ENCODE peak calls at places on chromosomes 11 and 22, in five cellular contexts. O is HCT116; V is PC-9; N is psoas muscle; R is CD8-positive, alpha-beta T cell. A is an unnamed sample.

GRCh38 chr11:114604179-114604813 is 8.7 kb upstream of the NXPE4 start:
- DNase-seq in V (no peak), N (no peak), O (no peak), R (no peak), A (no peak)

GRCh38 chr11:69330330-69330729 is 36.4 kb downstream of the MYEOV start:
- DNase-seq in O (no peak), R (no peak), N (no peak), V (no peak), A (no peak)

GRCh38 chr11:65899356-65900124 is 648 bp downstream of the FOSL1 start:
- DNase-seq in R (no peak), N (peak; percentile 82), O (no peak), V (peak; percentile 75), A (peak; percentile 64)

GRCh38 chr22:45475876-45476514 is 26.7 kb upstream of the FBLN1 start:
- DNase-seq in O (no peak), R (no peak), N (no peak), V (no peak), A (no peak)

GRCh38 chr11:33742249-33742851 is 6.1 kb upstream of the CD59 start:
- DNase-seq in R (no peak), N (no peak), O (no peak), V (peak; percentile 48), A (no peak)

GRCh38 chr11:130214861-130215530 is 55.4 kb downstream of the ST14 start:
- DNase-seq in O (no peak), R (peak; percentile 2), V (no peak), N (no peak), A (no peak)

GRCh38 chr22:41429232-41429945 is 17.2 kb downstream of the TOB2 start:
- DNase-seq in V (no peak), N (peak; percentile 45), R (no peak), O (no peak), A (no peak)

GRCh38 chr11:79973701-79974626 is 533.1 kb upstream of the TENM4 start:
- DNase-seq in O (no peak), V (no peak), N (no peak), R (no peak), A (no peak)

GRCh38 chr22:32473388-32473952 is 1.1 kb upstream of the FBXO7 start:
- DNase-seq in V (peak; percentile 69), O (peak; percentile 68), N (no peak), R (peak; percentile 54), A (no peak)

GRCh38 chr11:76560219-76560618 is 110.3 kb downstream of the LRRC32 start:
- DNase-seq in N (no peak), V (no peak), O (peak; percentile 40), R (no peak), A (no peak)

GRCh38 chr11:76558891-76559290 is 111.7 kb downstream of the LRRC32 start:
- DNase-seq in R (no peak), V (no peak), O (no peak), N (no peak), A (no peak)

GRCh38 chr11:76561245-76561644 is 109.3 kb downstream of the LRRC32 start:
- DNase-seq in V (no peak), O (no peak), N (no peak), R (no peak), A (no peak)

GRCh38 chr11:76564400-76564799 is 106.1 kb downstream of the LRRC32 start:
- DNase-seq in V (no peak), R (no peak), N (no peak), O (no peak), A (no peak)

GRCh38 chr11:76562541-76562940 is 108.0 kb downstream of the LRRC32 start:
- DNase-seq in O (no peak), V (no peak), N (no peak), R (no peak), A (no peak)
- H3K4me3 ChIP-seq in O (no peak overlapping the region), V (no peak overlapping the region), N (no peak overlapping the region), R (no peak overlapping the region), A (no peak overlapping the region)

DNA sequence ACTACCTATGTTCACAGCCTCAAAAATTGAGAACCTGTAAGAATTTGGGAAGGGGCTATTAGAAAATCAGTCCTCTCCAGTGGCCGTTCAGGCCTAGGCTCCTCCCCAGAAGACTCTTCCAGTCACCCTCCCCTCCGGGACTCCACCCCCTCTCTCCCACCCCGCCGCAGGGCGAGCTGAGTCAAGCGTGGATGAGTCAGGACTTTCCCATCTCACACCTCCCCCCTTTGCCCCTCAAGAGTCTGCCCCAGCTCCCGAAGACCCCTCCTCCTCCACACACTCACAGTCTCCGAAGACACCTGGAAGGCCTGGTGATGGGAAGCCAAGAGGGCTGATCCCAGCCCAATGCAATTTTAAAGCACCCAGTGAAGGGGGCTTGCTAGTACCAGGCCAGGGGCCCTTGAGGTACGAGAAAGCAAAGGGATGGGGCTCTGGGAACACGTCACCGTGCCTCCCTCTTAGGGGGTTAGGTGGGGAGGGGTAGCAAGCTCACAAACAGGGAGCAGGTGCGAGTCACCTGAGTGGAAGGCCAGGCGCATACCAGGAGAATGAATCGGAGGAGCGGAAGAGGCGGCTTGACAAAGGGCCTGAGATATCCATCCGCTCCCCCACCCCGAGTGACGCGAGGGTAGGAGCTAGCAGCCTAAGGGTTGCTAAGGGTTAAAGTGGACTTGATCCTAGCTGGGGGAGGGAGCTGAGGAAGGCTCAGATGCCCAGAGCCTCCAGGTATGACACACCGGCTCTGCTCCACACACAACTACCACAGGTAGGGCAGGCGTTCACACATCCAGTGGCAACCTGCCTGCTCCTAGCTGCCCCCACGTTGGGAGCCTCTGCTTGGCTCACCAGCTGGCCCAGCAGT is 13.6 kb downstream of the BCL9L start:
- DNase-seq in O (peak; percentile 96), R (peak; percentile 74), V (peak; percentile 100), N (peak; percentile 88), A (peak; percentile 79)
- H3K4me3 ChIP-seq in O (peak overlapping the region; percentile 58), R (peak overlapping the region; percentile 44), V (peak overlapping the region; percentile 61), N (peak overlapping the region; percentile 64), A (peak overlapping the region; percentile 54)

DNA sequence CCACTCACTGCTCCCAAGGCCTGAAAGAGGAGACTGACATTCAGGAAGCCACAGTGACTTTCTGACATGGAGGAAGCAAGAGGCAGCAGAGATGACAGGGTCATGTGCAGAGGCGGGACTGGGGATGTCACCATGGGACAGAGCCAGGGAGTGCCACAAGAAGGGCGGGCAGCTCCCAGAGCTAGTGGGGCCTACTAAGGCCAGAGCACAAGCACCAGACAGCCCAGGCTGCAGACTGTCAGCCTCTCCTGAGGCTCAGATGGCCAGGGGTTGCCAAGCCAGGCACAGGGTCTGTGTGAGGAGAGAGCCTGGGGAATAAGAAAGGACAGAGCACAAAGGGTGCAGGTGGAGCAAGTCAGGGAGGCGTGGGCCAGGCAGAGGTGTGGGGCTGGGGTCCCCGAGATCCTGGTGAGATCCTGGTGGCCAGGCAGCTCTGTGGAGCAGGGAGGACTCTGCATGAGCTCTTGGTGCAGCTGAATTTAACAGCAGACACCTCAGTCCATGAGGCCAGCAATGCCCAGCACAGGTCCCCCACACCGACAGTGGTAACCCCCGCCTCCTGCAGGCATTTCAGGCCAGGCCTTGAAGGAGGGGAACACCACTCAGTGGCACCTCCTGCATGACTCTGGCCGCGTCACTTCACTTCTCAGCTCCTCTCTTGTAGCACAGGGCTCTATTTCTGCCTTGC is 52.3 kb downstream of the SGSM3 start:
- DNase-seq in O (no peak), V (peak; percentile 21), N (no peak), R (no peak), A (no peak)
- H3K4me3 ChIP-seq in O (no peak overlapping the region), V (no peak overlapping the region), N (no peak overlapping the region), R (no peak overlapping the region), A (no peak overlapping the region)

GRCh38 chr22:35648066-35649025 is at the start of gene APOL6:
- DNase-seq in V (peak; percentile 88), N (no peak), R (peak; percentile 73), O (no peak), A (no peak)
- H3K4me3 ChIP-seq in V (peak within 1 kb of the TSS; percentile 80), N (peak within 1 kb of the TSS; percentile 91), R (peak within 1 kb of the TSS; percentile 88), O (peak within 1 kb of the TSS; percentile 11), A (peak within 1 kb of the TSS; percentile 70)

GRCh38 chr11:72820439-72821139 is 6.4 kb downstream of the ATG16L2 start:
- DNase-seq in V (no peak), N (no peak), R (no peak), O (no peak), A (no peak)
- H3K4me3 ChIP-seq in V (no peak overlapping the region), N (no peak overlapping the region), R (no peak overlapping the region), O (peak overlapping the region; percentile 62), A (no peak overlapping the region)

DNA sequence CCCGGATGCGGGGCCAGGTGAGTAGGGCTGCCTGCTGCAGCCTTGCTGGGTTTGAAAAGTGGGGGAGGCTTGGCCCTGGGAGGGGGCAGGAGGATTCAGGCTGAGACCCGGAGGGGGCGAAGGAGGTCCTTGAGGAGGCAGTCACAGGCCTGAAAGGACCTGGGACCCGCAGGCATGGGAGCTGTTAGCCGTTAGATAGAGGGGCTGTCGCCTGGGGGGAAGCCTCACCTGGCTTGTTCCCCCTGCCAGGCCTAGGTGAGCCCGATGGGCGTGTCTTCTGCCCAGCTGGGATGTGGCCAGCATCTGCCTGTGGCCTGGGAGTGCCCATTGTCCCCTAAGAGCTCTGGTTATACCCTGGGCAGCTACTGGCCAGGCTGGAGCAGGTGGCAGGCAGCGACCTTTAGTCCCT is 1.8 kb upstream of the DUSP8 start:
- DNase-seq in O (peak; percentile 39), R (no peak), V (peak; percentile 47), N (no peak), A (no peak)
- H3K4me3 ChIP-seq in O (peak overlapping the region; percentile 61), R (peak overlapping the region; percentile 57), V (peak overlapping the region; percentile 52), N (peak overlapping the region; percentile 72), A (peak overlapping the region; percentile 65)

GRCh38 chr11:2381494-2382128 is 4.5 kb downstream of the CD81 start:
- DNase-seq in N (no peak), O (no peak), R (no peak), V (no peak), A (no peak)
- H3K4me3 ChIP-seq in N (no peak overlapping the region), O (no peak overlapping the region), R (no peak overlapping the region), V (no peak overlapping the region), A (no peak overlapping the region)

A was measured in dorsolateral prefrontal cortex.